ENCODE peak calls at places on chromosomes 4 and X, in nine cellular contexts. P is left ventricle myocardium inferior, X is thoracic aorta, E is NCI-H510A, R is WTC11, K is GM04504, U is left cardiac atrium, L is activated T-helper 1 cell treated with Interleukin-2 at 50 U/mL for 16 hours, O is activated T-cell treated with anti-CD3 and anti-CD28 coated beads for 24 hours. T is an unnamed sample.

GRCh38 chr4:128354205-128354821 is 66.7 kb upstream of the PGRMC2 start:
- DNase-seq in K (peak; percentile 72), P (no peak), R (no peak), L (no peak), O (no peak), U (peak; percentile 62), X (no peak), E (no peak), T (no peak)

GRCh38 chrX:63740382-63740781 is 44.6 kb downstream of the ARHGEF9 start:
- DNase-seq in X (no peak), O (no peak), R (no peak), U (no peak), K (no peak), L (no peak), P (no peak), E (no peak), T (no peak)

GRCh38 chr4:114535725-114536124 is 62.9 kb upstream of the UGT8 start:
- DNase-seq in L (no peak), P (no peak), U (no peak), K (no peak), R (no peak), E (no peak), X (no peak), O (no peak), T (no peak)

GRCh38 chr4:57220734-57221133 is 110.5 kb upstream of the IGFBP7 start:
- DNase-seq in U (no peak), E (no peak), O (no peak), P (no peak), X (no peak), L (no peak), K (no peak), R (no peak), T (no peak)

GRCh38 chr4:153222790-153223417 is 18.7 kb downstream of the TRIM2 start:
- DNase-seq in E (peak; percentile 20), P (peak; percentile 54), O (no peak), U (peak; percentile 62), K (no peak), X (no peak), R (peak; percentile 63), L (peak; percentile 9), T (no peak)

GRCh38 chr4:88335092-88335665 is 43.5 kb upstream of the HERC6 start:
- DNase-seq in P (no peak), L (no peak), X (no peak), U (no peak), R (no peak), E (peak; percentile 4), O (no peak), K (no peak), T (no peak)

GRCh38 chr4:145049241-145049640 is 48.8 kb downstream of the ANAPC10 start:
- DNase-seq in O (no peak), K (no peak), P (no peak), X (no peak), U (no peak), E (no peak), L (no peak), R (no peak), T (no peak)

GRCh38 chrX:3120426-3120825 is 79.2 kb downstream of the ARSF start:
- DNase-seq in P (no peak), R (no peak), L (no peak), O (no peak), X (no peak), E (no peak), U (no peak), K (no peak), T (no peak)

GRCh38 chr4:12050357-12050756 is 621.7 kb upstream of the HS3ST1 start:
- DNase-seq in K (no peak), X (no peak), U (no peak), R (peak; percentile 23), P (no peak), E (no peak), L (no peak), O (no peak), T (no peak)

GRCh38 chr4:89298160-89298559 is 9.4 kb downstream of the GPRIN3 start:
- DNase-seq in U (no peak), P (no peak), K (no peak), X (no peak), O (no peak), L (no peak), R (no peak), E (no peak), T (no peak)

GRCh38 chrX:31909850-31910547 is 838.2 kb upstream of the FTHL17 start:
- DNase-seq in K (no peak), X (no peak), L (no peak), E (no peak), O (no peak), U (no peak), R (no peak), P (no peak), T (no peak)

GRCh38 chrX:16186380-16187007 is 19.2 kb downstream of the MAGEB17 start:
- DNase-seq in E (no peak), P (no peak), K (no peak), L (no peak), U (no peak), R (no peak), O (no peak), X (no peak), T (no peak)

GRCh38 chrX:2614911-2615310 is 76.2 kb upstream of the CD99 start:
- DNase-seq in O (no peak), P (no peak), K (peak; percentile 74), U (no peak), R (no peak), X (no peak), E (no peak), L (no peak), T (no peak)

GRCh38 chr4:140078366-140078765 is 75.6 kb downstream of the MAML3 start:
- DNase-seq in L (no peak), X (no peak), P (peak; percentile 36), U (peak; percentile 48), K (no peak), R (peak; percentile 57), O (no peak), E (peak; percentile 50), T (peak; percentile 55)

GRCh38 chr4:54231419-54232150 is 2.5 kb downstream of the PDGFRA start:
- DNase-seq in X (no peak), K (no peak), U (peak; percentile 72), L (no peak), O (no peak), P (peak; percentile 76), R (peak; percentile 56), E (no peak), T (no peak)

GRCh38 chr4:76442807-76443206 is 7.8 kb downstream of the SHROOM3 start:
- DNase-seq in P (no peak), L (no peak), K (no peak), U (no peak), O (no peak), X (no peak), E (no peak), R (no peak), T (no peak)

GRCh38 chr4:148064451-148064850 is 332.6 kb downstream of the ARHGAP10 start:
- DNase-seq in K (no peak), X (no peak), E (no peak), O (no peak), L (no peak), U (no peak), R (no peak), P (no peak), T (no peak)

GRCh38 chrX:40094041-40094899 is 3.5 kb downstream of the BCOR start:
- DNase-seq in X (no peak), P (peak; percentile 69), R (peak; percentile 49), O (no peak), U (peak; percentile 71), K (no peak), L (no peak), E (no peak), T (no peak)